ENCODE peak calls at places on chromosomes 16 and 17, in four cellular contexts. U is Peyer's patch; B is ovary; J is CD8-positive, alpha-beta memory T cell. F is an unnamed sample. For H3K9me3, the result is how much of the 10 kb centered on the place peaks cover.

GRCh38 chr16:19883296-19883951 is 1.2 kb downstream of the GPRC5B start:
- DNase-seq in B (peak), J (no peak), U (no peak), F (no peak)

GRCh38 chr17:28944862-28945741 is 6.2 kb downstream of the PHF12 start:
- DNase-seq in U (peak), B (no peak), J (no peak), F (no peak)

GRCh38 chr17:34357398-34357797 is 1.1 kb downstream of the CCL13 start:
- DNase-seq in U (no peak), B (no peak), J (no peak), F (no peak)

GRCh38 chr16:12800751-12801308 is 2.9 kb downstream of the CPPED1 start:
- DNase-seq in U (no peak), J (no peak), B (no peak), F (no peak)

GRCh38 chr17:34068506-34069035 is 186.5 kb upstream of the CCL2 start:
- DNase-seq in B (no peak), U (no peak), J (no peak), F (no peak)

GRCh38 chr16:27766166-27766925 is 216.4 kb downstream of the KATNIP start:
- DNase-seq in J (no peak), B (no peak), U (no peak), F (no peak)

GRCh38 chr16:67184453-67185002 is 765 bp upstream of the MATCAP1 start:
- DNase-seq in U (no peak), J (no peak), B (peak), F (no peak)

GRCh38 chr17:56653877-56654276 is 60.4 kb downstream of the NOG start:
- DNase-seq in J (no peak), B (no peak), U (no peak), F (peak)

GRCh38 chr17:4968166-4968915 is 724 bp upstream of the SPAG7 start:
- DNase-seq in J (no peak), U (no peak), B (no peak), F (no peak)

DNA sequence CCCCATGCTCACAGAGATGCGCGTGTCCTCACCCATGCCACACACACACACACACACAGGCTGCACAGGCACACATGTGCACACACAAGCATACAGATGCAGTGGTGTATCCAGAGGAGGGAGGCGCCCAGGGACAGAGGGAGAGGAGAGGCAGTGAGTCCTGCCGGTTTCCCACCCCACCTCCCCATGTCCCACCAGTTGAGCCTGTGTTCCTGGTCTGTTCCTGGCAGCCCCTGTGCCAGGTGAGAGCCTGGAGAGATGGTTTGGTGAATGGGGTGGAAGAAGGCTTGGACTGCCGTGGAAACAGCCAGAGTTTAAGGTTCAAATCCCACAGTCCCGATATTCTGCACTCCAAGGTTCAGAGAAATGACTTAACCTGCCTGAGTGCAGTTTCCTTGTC is 10.2 kb upstream of the FADS6 start:
- DNase-seq in J (no peak), U (no peak), B (no peak), F (no peak)
- H3K27ac ChIP-seq in J (no peak), U (no peak), B (no peak), F (no peak)

GRCh38 chr16:35215287-35215686 is 1755.9 kb downstream of the TP53TG3F start:
- DNase-seq in B (no peak), J (no peak), U (no peak), F (no peak)

GRCh38 chr16:35210681-35211433 is 1751.4 kb downstream of the TP53TG3F start:
- DNase-seq in J (no peak), U (no peak), B (no peak), F (no peak)

DNA sequence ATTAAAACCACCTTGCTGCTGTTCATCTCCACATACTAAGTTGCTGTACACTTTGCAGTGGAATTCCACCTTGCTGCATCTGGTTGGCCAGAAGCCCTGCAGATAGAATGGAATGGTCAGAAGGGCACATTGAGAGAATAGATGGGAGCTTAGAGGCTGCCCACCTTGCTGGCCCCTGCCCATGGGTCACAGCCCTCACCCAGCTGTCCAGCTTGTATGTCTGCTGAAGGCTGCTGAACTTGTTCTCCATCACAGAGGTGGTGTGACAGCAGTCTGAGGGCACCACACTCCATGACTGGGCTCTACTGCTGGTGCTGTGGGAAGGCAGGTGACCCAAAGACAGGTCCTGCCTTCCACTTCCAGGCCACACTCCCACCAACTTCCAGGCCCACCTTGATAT is 1755.4 kb downstream of the TP53TG3F start:
- DNase-seq in U (no peak), J (no peak), B (no peak), F (no peak)
- H3K9me3 ChIP-seq in U (under half), J (under half), B (under half), F (under half)

GRCh38 chr16:5644132-5644531 is 546.5 kb upstream of the EEF2KMT start:
- DNase-seq in U (no peak), B (no peak), J (no peak), F (no peak)

GRCh38 chr16:5653789-5654188 is 556.2 kb upstream of the EEF2KMT start:
- DNase-seq in B (no peak), J (no peak), U (no peak), F (no peak)

GRCh38 chr16:5653041-5653440 is 555.4 kb upstream of the EEF2KMT start:
- DNase-seq in U (no peak), B (no peak), J (no peak), F (no peak)

DNA sequence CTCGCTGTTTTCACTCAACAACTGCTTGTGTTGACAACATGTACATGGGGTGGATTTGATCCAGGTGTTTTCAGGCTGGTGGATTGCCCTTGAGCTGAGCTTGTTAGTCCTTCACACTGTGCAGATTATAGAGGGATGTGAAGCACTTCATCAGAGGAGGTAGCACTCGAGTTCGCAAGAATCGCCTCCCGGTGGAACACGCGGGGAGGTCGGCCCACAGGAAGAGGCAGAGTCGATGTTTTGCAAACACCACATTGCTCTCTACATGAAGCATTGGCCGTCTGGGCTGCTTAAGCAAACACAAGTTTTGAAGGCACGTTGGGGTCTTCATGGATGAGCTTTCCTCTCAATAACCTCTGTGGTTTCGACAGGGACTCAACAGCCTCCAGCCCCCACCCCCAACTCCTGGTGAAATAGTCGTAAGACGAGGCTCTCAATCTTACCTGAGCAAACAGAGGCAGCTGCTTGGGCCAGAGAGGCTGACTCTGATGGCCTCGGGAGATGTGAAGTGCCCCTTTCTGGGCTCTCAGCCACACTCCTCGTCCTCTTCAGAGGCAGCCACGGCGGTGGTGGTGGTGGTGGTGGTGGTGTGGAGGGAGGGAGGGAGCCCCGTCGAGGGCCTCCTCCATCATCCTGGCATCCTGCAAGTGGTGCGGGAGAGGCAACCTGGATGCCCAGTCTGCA is 552.3 kb upstream of the EEF2KMT start:
- DNase-seq in B (no peak), J (no peak), U (no peak), F (peak)
- H3K27ac ChIP-seq in B (no peak), J (no peak), U (no peak), F (no peak)

DNA sequence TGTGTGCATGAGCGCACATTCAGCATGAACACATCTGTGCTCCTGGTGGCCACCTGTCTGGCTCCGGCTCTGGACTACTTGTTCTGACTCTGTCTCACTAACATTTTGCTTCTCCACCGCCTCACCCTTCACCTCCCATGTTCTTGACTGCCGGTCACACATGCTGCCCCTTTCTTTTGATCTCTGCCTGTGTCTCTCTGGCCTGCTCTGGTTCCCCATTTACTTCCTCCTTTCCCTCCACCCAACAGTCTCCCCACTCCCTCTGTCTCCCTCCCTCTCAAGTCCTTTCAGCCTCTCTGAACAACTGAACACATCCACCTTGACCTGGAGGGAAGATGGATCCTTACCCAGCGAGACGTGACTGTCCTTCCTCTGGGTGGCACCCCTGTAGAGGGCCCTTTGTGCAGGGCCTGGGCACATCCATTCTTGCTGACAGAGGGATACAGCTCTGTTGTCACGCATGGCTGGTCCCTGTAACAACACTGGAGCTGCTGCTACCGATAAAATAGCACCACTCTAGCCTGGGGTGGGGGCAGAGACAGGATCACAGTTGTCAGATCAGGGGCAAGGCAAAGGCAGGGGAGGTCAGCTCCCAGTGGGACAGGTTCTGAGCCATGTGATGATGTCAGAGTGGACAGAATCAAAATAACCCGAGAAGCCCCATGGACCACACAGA is 11.0 kb downstream of the ZSCAN32 start:
- DNase-seq in J (no peak), B (no peak), U (no peak), F (no peak)
- H3K9me3 ChIP-seq in J (under half), B (half or more), U (under half), F (under half)

DNA sequence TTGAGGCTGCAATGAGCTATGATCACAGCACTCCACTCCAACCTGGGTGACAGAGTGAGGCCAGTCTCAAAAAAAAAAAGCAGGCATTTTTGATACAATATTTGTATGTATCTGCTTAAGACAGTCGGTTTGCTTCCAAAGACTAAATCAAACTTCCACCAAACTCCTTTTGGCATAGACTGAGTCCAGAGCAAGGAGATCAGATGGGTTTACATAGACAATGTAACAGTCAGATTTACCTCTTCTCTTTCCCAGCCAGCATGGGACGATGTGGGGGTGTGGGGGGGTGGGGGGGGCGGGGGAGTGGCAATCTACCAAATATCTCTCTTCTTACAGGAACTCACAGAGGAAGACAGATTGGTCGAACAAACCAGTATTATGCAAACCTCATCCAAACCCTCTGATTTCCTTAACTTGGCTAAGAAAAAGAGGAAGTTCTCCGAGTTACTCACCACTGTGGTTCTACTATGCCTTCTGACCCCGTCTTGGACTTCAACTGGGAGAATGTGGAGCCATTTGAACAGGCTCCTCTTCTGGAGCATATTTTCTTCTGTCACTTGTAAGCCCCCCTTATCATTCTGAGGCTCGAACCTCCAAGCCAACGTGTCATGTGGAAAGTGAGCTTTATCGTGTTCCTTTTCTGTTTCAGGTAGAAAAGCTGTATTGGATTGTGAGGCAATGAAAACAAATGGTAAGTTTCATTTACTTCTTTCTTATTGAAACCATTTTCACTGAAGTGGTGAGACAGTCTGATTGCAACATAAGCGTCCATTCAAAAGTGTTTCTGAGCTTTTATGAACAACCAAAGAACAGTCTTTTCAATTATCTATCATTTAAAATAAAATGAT is at the start of gene MILR1:
- DNase-seq in J (no peak), U (peak), B (no peak), F (peak)
- H3K27ac ChIP-seq in J (peak), U (peak), B (no peak), F (peak)

GRCh38 chr16:71916397-71916920 is 21.1 kb downstream of the IST1 start:
- DNase-seq in U (no peak), J (no peak), B (no peak), F (no peak)

GRCh38 chr16:71917900-71918299 is 22.6 kb downstream of the IST1 start:
- DNase-seq in B (no peak), J (no peak), U (no peak), F (no peak)

GRCh38 chr16:71912483-71912882 is 17.2 kb downstream of the IST1 start:
- DNase-seq in U (no peak), J (no peak), B (no peak), F (no peak)

GRCh38 chr16:71914802-71915201 is 19.5 kb downstream of the IST1 start:
- DNase-seq in U (no peak), B (no peak), J (no peak), F (no peak)

GRCh38 chr16:71915350-71915749 is 20.0 kb downstream of the IST1 start:
- DNase-seq in J (no peak), U (no peak), B (no peak), F (no peak)
- H3K9me3 ChIP-seq in J (under half), U (under half), B (under half), F (under half)

DNA sequence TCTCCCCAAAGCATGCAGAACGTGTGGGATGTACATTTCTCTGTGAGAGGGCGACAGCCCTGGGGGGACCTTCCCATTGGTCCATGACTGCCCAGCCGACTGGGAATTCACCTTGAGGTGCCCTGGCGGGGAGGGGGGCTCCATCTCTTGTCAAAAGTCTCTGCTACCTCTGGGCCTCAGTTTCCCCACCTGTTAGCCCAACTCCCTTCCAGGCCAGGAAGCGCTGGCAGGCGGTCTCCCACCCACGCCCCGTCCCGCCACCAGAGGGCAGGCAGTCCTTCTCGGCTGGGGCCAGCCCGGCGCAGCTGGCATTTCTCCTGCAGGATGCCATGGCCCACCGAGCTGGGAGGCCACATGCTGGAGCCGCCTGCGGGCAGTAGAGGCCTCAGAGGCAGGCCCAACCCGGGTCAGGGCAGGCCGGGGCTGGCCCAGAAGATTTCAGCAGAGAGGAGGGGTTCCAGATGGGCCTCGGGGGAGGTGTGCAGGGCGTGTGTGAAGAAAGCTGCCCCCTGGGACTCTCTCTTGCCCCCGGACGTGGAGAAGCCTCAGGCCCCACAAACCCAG is 16.6 kb downstream of the CD7 start:
- DNase-seq in J (peak), U (peak), B (peak), F (peak)
- H3K27ac ChIP-seq in J (no peak), U (no peak), B (no peak), F (no peak)

GRCh38 chr17:74107107-74107506 is 96.4 kb upstream of the RPL38 start:
- DNase-seq in B (no peak), U (no peak), J (no peak), F (no peak)

GRCh38 chr17:74099441-74100340 is 103.8 kb upstream of the RPL38 start:
- DNase-seq in U (no peak), B (no peak), J (no peak), F (no peak)

GRCh38 chr17:74108126-74108705 is 95.3 kb upstream of the RPL38 start:
- DNase-seq in U (no peak), J (no peak), B (no peak), F (no peak)

GRCh38 chr17:74101527-74101926 is 102.0 kb upstream of the RPL38 start:
- DNase-seq in B (no peak), J (no peak), U (no peak), F (no peak)

DNA sequence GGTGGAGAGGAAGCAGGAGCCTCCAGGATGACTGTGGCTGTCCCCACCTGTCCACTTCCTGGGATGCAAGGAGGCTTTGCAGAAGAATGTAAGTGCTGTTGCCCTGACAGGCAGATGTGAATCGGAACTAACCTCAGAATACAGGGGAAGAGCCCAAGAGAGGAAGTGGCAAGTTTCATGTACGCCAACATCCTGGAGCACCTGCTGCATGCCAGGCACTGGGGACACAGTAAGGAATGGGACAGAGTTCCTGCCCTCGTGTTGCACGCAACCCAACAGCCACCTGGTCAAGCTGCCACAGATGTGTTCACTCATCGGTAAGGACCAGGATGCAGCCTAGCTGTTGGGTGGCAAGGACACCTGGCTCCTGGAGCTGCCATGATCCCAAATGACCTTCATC is 98.6 kb upstream of the RPL38 start:
- DNase-seq in J (no peak), B (no peak), U (no peak), F (no peak)
- H3K9me3 ChIP-seq in J (under half), B (under half), U (under half), F (under half)

DNA sequence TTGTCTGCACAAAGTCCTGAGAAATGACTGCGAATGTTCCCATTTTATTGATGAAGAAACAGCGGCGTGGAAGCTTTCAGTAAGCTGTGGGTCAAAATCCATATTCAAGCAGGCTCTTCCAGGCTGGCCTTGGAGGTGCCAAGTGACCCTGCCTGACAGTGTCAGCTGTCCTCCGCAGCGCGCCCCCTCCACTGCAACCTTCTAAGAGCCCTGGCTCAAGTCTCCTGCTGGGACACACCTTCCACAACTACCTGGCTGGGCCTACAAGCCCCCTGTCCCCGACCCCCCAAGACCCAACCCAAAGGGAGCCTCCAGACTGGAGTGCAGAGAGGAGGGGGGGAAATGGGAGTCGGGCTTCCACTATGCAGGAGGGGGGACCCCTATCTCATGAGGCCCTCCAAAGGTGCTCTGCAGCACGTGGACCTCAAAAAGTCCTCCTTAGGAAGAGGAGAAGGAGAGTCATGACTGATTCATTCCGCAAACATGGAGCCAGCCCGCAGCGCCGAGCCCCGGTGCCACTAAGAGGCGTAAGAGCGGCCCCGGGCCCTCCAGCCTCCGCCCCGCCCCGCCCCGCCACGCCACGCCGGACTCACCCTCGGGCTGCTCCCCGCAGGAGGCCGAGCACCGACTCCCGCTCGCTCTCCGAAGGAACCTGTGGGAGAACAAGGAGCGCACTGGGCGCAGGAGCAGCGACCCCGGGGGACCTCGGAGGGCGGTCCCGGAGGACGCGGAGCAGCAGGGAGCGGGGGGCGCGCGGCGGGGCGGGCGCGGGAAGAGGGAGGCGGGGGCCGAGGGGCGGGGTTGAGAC is 574 bp downstream of the MPP3 start:
- DNase-seq in J (no peak), B (peak), U (peak), F (peak)
- H3K27ac ChIP-seq in J (no peak), B (no peak), U (peak), F (peak)